ENCODE peak calls at places on chromosomes 5 and 9, in eight cellular contexts. One of them, this sample, is unnamed.

GRCh38 chr5:35198681-35199080 is 31.6 kb downstream of the PRLR start:
- DNase-seq in fibroblast of mammary gland: peak; percentile 57
- DNase-seq in GM12864: no peak
- DNase-seq in sigmoid colon: no peak
- DNase-seq in endothelial cell of umbilical vein: no peak
- DNase-seq in AG09309: peak; percentile 13
- DNase-seq in GM12865: no peak
- DNase-seq in GM06990: no peak
- DNase-seq in this sample: peak; percentile 61

GRCh38 chr5:14143843-14144585 is 872 bp downstream of the TRIO start:
- DNase-seq in fibroblast of mammary gland: no peak
- DNase-seq in GM12864: no peak
- DNase-seq in sigmoid colon: peak; percentile 78
- DNase-seq in endothelial cell of umbilical vein: no peak
- DNase-seq in AG09309: no peak
- DNase-seq in GM12865: peak; percentile 65
- DNase-seq in GM06990: peak; percentile 73
- DNase-seq in this sample: no peak

GRCh38 chr5:56740000-56740399 is 75.3 kb upstream of the MAP3K1 start:
- DNase-seq in fibroblast of mammary gland: no peak
- DNase-seq in GM12864: no peak
- DNase-seq in sigmoid colon: no peak
- DNase-seq in endothelial cell of umbilical vein: peak; percentile 11
- DNase-seq in AG09309: no peak
- DNase-seq in GM12865: no peak
- DNase-seq in GM06990: no peak
- DNase-seq in this sample: no peak

GRCh38 chr5:112977440-112977861 is 853 bp downstream of the DCP2 start:
- DNase-seq in fibroblast of mammary gland: no peak
- DNase-seq in GM12864: no peak
- DNase-seq in sigmoid colon: no peak
- DNase-seq in endothelial cell of umbilical vein: peak; percentile 48
- DNase-seq in AG09309: no peak
- DNase-seq in GM12865: no peak
- DNase-seq in GM06990: no peak
- DNase-seq in this sample: no peak

GRCh38 chr5:59592101-59592500 is 301.4 kb downstream of the PDE4D start:
- DNase-seq in fibroblast of mammary gland: peak; percentile 51
- DNase-seq in GM12864: no peak
- DNase-seq in sigmoid colon: no peak
- DNase-seq in endothelial cell of umbilical vein: no peak
- DNase-seq in AG09309: peak; percentile 11
- DNase-seq in GM12865: no peak
- DNase-seq in GM06990: peak; percentile 34
- DNase-seq in this sample: no peak

GRCh38 chr9:127963359-127964064 is 17.3 kb downstream of the EEIG1 start:
- DNase-seq in fibroblast of mammary gland: no peak
- DNase-seq in GM12864: no peak
- DNase-seq in sigmoid colon: peak; percentile 91
- DNase-seq in endothelial cell of umbilical vein: no peak
- DNase-seq in AG09309: no peak
- DNase-seq in GM12865: no peak
- DNase-seq in GM06990: no peak
- DNase-seq in this sample: no peak

GRCh38 chr9:23215688-23216087 is 610.4 kb downstream of the ELAVL2 start:
- DNase-seq in fibroblast of mammary gland: no peak
- DNase-seq in GM12864: no peak
- DNase-seq in sigmoid colon: no peak
- DNase-seq in endothelial cell of umbilical vein: no peak
- DNase-seq in AG09309: no peak
- DNase-seq in GM12865: no peak
- DNase-seq in GM06990: no peak
- DNase-seq in this sample: no peak

GRCh38 chr9:22129134-22129533 is 120.0 kb upstream of the CDKN2B start:
- DNase-seq in fibroblast of mammary gland: no peak
- DNase-seq in GM12864: no peak
- DNase-seq in sigmoid colon: no peak
- DNase-seq in endothelial cell of umbilical vein: no peak
- DNase-seq in AG09309: no peak
- DNase-seq in GM12865: no peak
- DNase-seq in GM06990: no peak
- DNase-seq in this sample: no peak

GRCh38 chr5:93588586-93589347 is 5.7 kb downstream of the NR2F1 start:
- DNase-seq in fibroblast of mammary gland: no peak
- DNase-seq in GM12864: no peak
- DNase-seq in sigmoid colon: peak; percentile 67
- DNase-seq in endothelial cell of umbilical vein: no peak
- DNase-seq in AG09309: no peak
- DNase-seq in GM12865: no peak
- DNase-seq in GM06990: no peak
- DNase-seq in this sample: no peak

GRCh38 chr9:137486545-137487453 is 27.7 kb upstream of the NSMF start:
- DNase-seq in fibroblast of mammary gland: no peak
- DNase-seq in GM12864: no peak
- DNase-seq in sigmoid colon: peak; percentile 56
- DNase-seq in endothelial cell of umbilical vein: no peak
- DNase-seq in AG09309: no peak
- DNase-seq in GM12865: no peak
- DNase-seq in GM06990: no peak
- DNase-seq in this sample: no peak

GRCh38 chr5:118440496-118440895 is 547.9 kb downstream of the DTWD2 start:
- DNase-seq in fibroblast of mammary gland: no peak
- DNase-seq in GM12864: no peak
- DNase-seq in sigmoid colon: no peak
- DNase-seq in endothelial cell of umbilical vein: no peak
- DNase-seq in AG09309: no peak
- DNase-seq in GM12865: no peak
- DNase-seq in GM06990: no peak
- DNase-seq in this sample: no peak

GRCh38 chr9:11928871-11929321 is 764.3 kb upstream of the TYRP1 start:
- DNase-seq in fibroblast of mammary gland: no peak
- DNase-seq in GM12864: no peak
- DNase-seq in sigmoid colon: no peak
- DNase-seq in endothelial cell of umbilical vein: no peak
- DNase-seq in AG09309: no peak
- DNase-seq in GM12865: no peak
- DNase-seq in GM06990: no peak
- DNase-seq in this sample: no peak

GRCh38 chr5:6674421-6674820 is 38.8 kb upstream of the TENT4A start:
- DNase-seq in fibroblast of mammary gland: no peak
- DNase-seq in GM12864: no peak
- DNase-seq in sigmoid colon: no peak
- DNase-seq in endothelial cell of umbilical vein: no peak
- DNase-seq in AG09309: no peak
- DNase-seq in GM12865: no peak
- DNase-seq in GM06990: no peak
- DNase-seq in this sample: no peak

GRCh38 chr9:13568446-13568845 is 289.0 kb upstream of the MPDZ start:
- DNase-seq in fibroblast of mammary gland: no peak
- DNase-seq in GM12864: no peak
- DNase-seq in sigmoid colon: no peak
- DNase-seq in endothelial cell of umbilical vein: peak; percentile 67
- DNase-seq in AG09309: no peak
- DNase-seq in GM12865: no peak
- DNase-seq in GM06990: no peak
- DNase-seq in this sample: no peak
- H3K4me3 ChIP-seq in fibroblast of mammary gland: no peak overlapping the region
- H3K4me3 ChIP-seq in GM12864: no peak overlapping the region
- H3K4me3 ChIP-seq in sigmoid colon: peak overlapping the region; percentile 34
- H3K4me3 ChIP-seq in endothelial cell of umbilical vein: no peak overlapping the region
- H3K4me3 ChIP-seq in AG09309: no peak overlapping the region
- H3K4me3 ChIP-seq in GM12865: no peak overlapping the region
- H3K4me3 ChIP-seq in GM06990: no peak overlapping the region
- H3K4me3 ChIP-seq in this sample: no peak overlapping the region

DNA sequence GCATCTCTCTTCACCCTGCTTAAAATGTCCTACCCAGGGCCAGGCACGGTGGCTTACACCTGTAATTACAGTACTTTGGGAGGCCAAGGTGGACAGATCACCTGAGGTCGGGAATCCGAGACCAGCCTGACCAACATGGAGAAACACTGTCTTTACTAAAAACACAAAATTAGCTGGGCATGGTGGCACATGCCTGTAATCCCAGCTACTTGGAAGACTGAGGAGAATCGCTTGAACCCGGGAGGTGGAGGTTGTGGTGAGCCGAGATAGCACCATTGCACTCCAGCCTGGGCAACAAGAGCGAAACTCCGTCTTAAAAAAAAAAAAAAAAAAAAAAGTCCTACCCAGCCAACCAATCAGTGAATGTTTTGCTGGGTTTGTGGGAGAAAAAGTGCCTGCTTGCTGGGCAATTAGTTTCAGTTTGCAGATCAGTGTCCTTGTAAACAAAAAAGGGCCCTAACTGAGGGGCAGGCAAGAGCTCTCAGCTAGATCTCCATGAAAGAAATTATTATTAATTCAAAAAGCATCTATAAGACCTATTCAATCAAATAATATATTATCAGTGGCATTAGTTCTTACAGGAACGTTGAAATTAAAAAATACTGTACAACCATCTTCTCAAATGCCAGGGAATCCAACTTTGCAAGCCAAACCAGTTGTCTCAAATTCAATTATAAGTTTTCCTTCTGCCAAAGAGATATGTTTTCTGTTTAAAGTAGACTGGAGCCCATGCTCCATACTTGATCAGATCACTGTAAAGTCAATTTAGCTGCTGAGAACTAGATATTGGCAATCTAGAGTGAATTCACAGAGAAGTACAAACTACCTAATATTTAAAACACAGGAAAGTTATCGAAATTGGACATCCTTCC is 3.9 kb downstream of the MEGF9 start:
- DNase-seq in fibroblast of mammary gland: peak; percentile 67
- DNase-seq in GM12864: peak; percentile 70
- DNase-seq in sigmoid colon: no peak
- DNase-seq in endothelial cell of umbilical vein: peak; percentile 35
- DNase-seq in AG09309: no peak
- DNase-seq in GM12865: peak; percentile 88
- DNase-seq in GM06990: no peak
- DNase-seq in this sample: no peak
- H3K4me3 ChIP-seq in fibroblast of mammary gland: no peak overlapping the region
- H3K4me3 ChIP-seq in GM12864: peak overlapping the region; percentile 54
- H3K4me3 ChIP-seq in sigmoid colon: peak overlapping the region; percentile 10
- H3K4me3 ChIP-seq in endothelial cell of umbilical vein: no peak overlapping the region
- H3K4me3 ChIP-seq in AG09309: peak overlapping the region; percentile 43
- H3K4me3 ChIP-seq in GM12865: peak overlapping the region; percentile 51
- H3K4me3 ChIP-seq in GM06990: no peak overlapping the region
- H3K4me3 ChIP-seq in this sample: no peak overlapping the region

GRCh38 chr5:139711852-139712171 is 63.7 kb downstream of the CXXC5 start:
- DNase-seq in fibroblast of mammary gland: no peak
- DNase-seq in GM12864: no peak
- DNase-seq in sigmoid colon: peak; percentile 72
- DNase-seq in endothelial cell of umbilical vein: no peak
- DNase-seq in AG09309: no peak
- DNase-seq in GM12865: no peak
- DNase-seq in GM06990: no peak
- DNase-seq in this sample: no peak
- H3K4me3 ChIP-seq in fibroblast of mammary gland: no peak overlapping the region
- H3K4me3 ChIP-seq in GM12864: peak overlapping the region; percentile 17
- H3K4me3 ChIP-seq in sigmoid colon: peak overlapping the region; percentile 58
- H3K4me3 ChIP-seq in endothelial cell of umbilical vein: no peak overlapping the region
- H3K4me3 ChIP-seq in AG09309: peak overlapping the region; percentile 41
- H3K4me3 ChIP-seq in GM12865: peak overlapping the region; percentile 55
- H3K4me3 ChIP-seq in GM06990: peak overlapping the region; percentile 55
- H3K4me3 ChIP-seq in this sample: no peak overlapping the region

GRCh38 chr9:74630228-74630627 is 133.1 kb downstream of the RORB start:
- DNase-seq in fibroblast of mammary gland: no peak
- DNase-seq in GM12864: no peak
- DNase-seq in sigmoid colon: no peak
- DNase-seq in endothelial cell of umbilical vein: no peak
- DNase-seq in AG09309: no peak
- DNase-seq in GM12865: no peak
- DNase-seq in GM06990: no peak
- DNase-seq in this sample: no peak
- H3K4me3 ChIP-seq in fibroblast of mammary gland: no peak overlapping the region
- H3K4me3 ChIP-seq in GM12864: no peak overlapping the region
- H3K4me3 ChIP-seq in sigmoid colon: no peak overlapping the region
- H3K4me3 ChIP-seq in endothelial cell of umbilical vein: no peak overlapping the region
- H3K4me3 ChIP-seq in AG09309: no peak overlapping the region
- H3K4me3 ChIP-seq in GM12865: no peak overlapping the region
- H3K4me3 ChIP-seq in GM06990: no peak overlapping the region
- H3K4me3 ChIP-seq in this sample: no peak overlapping the region

GRCh38 chr9:95431286-95431685 is 85.5 kb downstream of the PTCH1 start:
- DNase-seq in fibroblast of mammary gland: no peak
- DNase-seq in GM12864: no peak
- DNase-seq in sigmoid colon: no peak
- DNase-seq in endothelial cell of umbilical vein: no peak
- DNase-seq in AG09309: no peak
- DNase-seq in GM12865: no peak
- DNase-seq in GM06990: no peak
- DNase-seq in this sample: no peak
- H3K4me3 ChIP-seq in fibroblast of mammary gland: no peak overlapping the region
- H3K4me3 ChIP-seq in GM12864: no peak overlapping the region
- H3K4me3 ChIP-seq in sigmoid colon: no peak overlapping the region
- H3K4me3 ChIP-seq in endothelial cell of umbilical vein: no peak overlapping the region
- H3K4me3 ChIP-seq in AG09309: no peak overlapping the region
- H3K4me3 ChIP-seq in GM12865: no peak overlapping the region
- H3K4me3 ChIP-seq in GM06990: no peak overlapping the region
- H3K4me3 ChIP-seq in this sample: no peak overlapping the region

GRCh38 chr5:171537923-171538537 is 118.6 kb downstream of the FGF18 start:
- DNase-seq in fibroblast of mammary gland: peak; percentile 23
- DNase-seq in GM12864: no peak
- DNase-seq in sigmoid colon: no peak
- DNase-seq in endothelial cell of umbilical vein: no peak
- DNase-seq in AG09309: no peak
- DNase-seq in GM12865: no peak
- DNase-seq in GM06990: no peak
- DNase-seq in this sample: no peak

GRCh38 chr5:171541380-171541779 is 121.9 kb downstream of the FGF18 start:
- DNase-seq in fibroblast of mammary gland: no peak
- DNase-seq in GM12864: no peak
- DNase-seq in sigmoid colon: no peak
- DNase-seq in endothelial cell of umbilical vein: no peak
- DNase-seq in AG09309: no peak
- DNase-seq in GM12865: no peak
- DNase-seq in GM06990: no peak
- DNase-seq in this sample: no peak

GRCh38 chr5:171543486-171543885 is 124.0 kb downstream of the FGF18 start:
- DNase-seq in fibroblast of mammary gland: peak; percentile 15
- DNase-seq in GM12864: no peak
- DNase-seq in sigmoid colon: no peak
- DNase-seq in endothelial cell of umbilical vein: no peak
- DNase-seq in AG09309: no peak
- DNase-seq in GM12865: no peak
- DNase-seq in GM06990: no peak
- DNase-seq in this sample: no peak

GRCh38 chr5:171542504-171543150 is 123.2 kb downstream of the FGF18 start:
- DNase-seq in fibroblast of mammary gland: no peak
- DNase-seq in GM12864: no peak
- DNase-seq in sigmoid colon: no peak
- DNase-seq in endothelial cell of umbilical vein: no peak
- DNase-seq in AG09309: no peak
- DNase-seq in GM12865: no peak
- DNase-seq in GM06990: no peak
- DNase-seq in this sample: no peak

DNA sequence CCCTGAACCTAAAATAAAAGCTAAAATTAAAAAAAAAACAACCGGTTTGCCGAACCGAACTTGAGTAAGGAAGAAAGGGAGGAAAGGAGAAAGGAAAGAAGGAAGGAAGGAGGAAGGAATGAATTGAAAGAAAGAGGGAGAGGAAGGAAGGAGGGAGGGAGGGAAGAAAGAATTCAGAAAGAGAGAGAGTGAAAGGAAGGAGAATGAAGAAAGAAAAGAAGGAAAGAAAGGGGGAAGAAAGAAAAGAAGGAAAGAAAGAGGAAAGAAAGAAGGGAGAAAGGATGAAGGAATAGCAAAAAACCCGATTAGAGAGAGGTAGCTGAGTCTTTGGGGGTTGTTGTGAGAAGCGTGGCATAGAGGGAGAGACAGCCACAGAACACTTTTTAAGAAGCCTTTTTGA is 121.4 kb downstream of the FGF18 start:
- DNase-seq in fibroblast of mammary gland: no peak
- DNase-seq in GM12864: no peak
- DNase-seq in sigmoid colon: no peak
- DNase-seq in endothelial cell of umbilical vein: no peak
- DNase-seq in AG09309: no peak
- DNase-seq in GM12865: no peak
- DNase-seq in GM06990: no peak
- DNase-seq in this sample: no peak
- H3K4me3 ChIP-seq in fibroblast of mammary gland: no peak overlapping the region
- H3K4me3 ChIP-seq in GM12864: no peak overlapping the region
- H3K4me3 ChIP-seq in sigmoid colon: no peak overlapping the region
- H3K4me3 ChIP-seq in endothelial cell of umbilical vein: no peak overlapping the region
- H3K4me3 ChIP-seq in AG09309: no peak overlapping the region
- H3K4me3 ChIP-seq in GM12865: no peak overlapping the region
- H3K4me3 ChIP-seq in GM06990: no peak overlapping the region
- H3K4me3 ChIP-seq in this sample: no peak overlapping the region

This sample was measured in HFF-Myc.